ENCODE peak calls at places on chromosomes 2 and 18, in five cellular contexts. N is CD8-positive, alpha-beta T cell; L is transverse colon; W is HCT116; X is astrocyte. G is an unnamed sample. For H3K36me3, the result is how much of the 10 kb centered on the place peaks cover.

GRCh38 chr18:51234117-51235010 is 36.9 kb upstream of the MEX3C start:
- DNase-seq in N (no peak), L (no peak), W (no peak), X (no peak), G (no peak)

GRCh38 chr2:58574873-58575272 is 333.7 kb upstream of the FANCL start:
- DNase-seq in N (no peak), L (no peak), W (no peak), X (peak), G (no peak)

GRCh38 chr2:119106301-119106897 is 52.2 kb downstream of the C1QL2 start:
- DNase-seq in N (no peak), L (peak), W (no peak), X (peak), G (peak)

GRCh38 chr2:132814651-132815050 is 144.6 kb upstream of the LYPD1 start:
- DNase-seq in N (no peak), L (no peak), W (no peak), X (no peak), G (no peak)

GRCh38 chr18:23131693-23132319 is 3.5 kb upstream of the CABLES1 start:
- DNase-seq in N (peak), L (peak), W (peak), X (peak), G (peak)

GRCh38 chr2:46803551-46803885 is 112.1 kb downstream of the MCFD2 start:
- DNase-seq in N (no peak), L (no peak), W (no peak), X (no peak), G (no peak)

GRCh38 chr2:239910851-239911629 is 114.1 kb downstream of the NDUFA10 start:
- DNase-seq in N (no peak), L (no peak), W (no peak), X (no peak), G (no peak)

GRCh38 chr2:55111570-55112228 is 61.4 kb upstream of the RTN4 start:
- DNase-seq in N (no peak), L (peak), W (peak), X (peak), G (peak)

GRCh38 chr2:114742245-114742644 is 299.8 kb downstream of the DPP10 start:
- DNase-seq in N (no peak), L (no peak), W (no peak), X (no peak), G (no peak)

GRCh38 chr18:3060667-3061580 is 48.0 kb upstream of the LPIN2 start:
- DNase-seq in N (peak), L (no peak), W (no peak), X (no peak), G (no peak)

GRCh38 chr2:230877737-230878598 is 13.2 kb downstream of the ITM2C start:
- DNase-seq in N (peak), L (peak), W (no peak), X (no peak), G (no peak)

GRCh38 chr2:143521404-143521803 is 392.2 kb downstream of the ARHGAP15 start:
- DNase-seq in N (no peak), L (no peak), W (no peak), X (no peak), G (no peak)

GRCh38 chr18:22113144-22113813 is 56.1 kb upstream of the GATA6 start:
- DNase-seq in N (no peak), L (peak), W (no peak), X (no peak), G (peak)
- TF ChIP-seq CTCF in N (no peak), L (no peak), W (no peak), X (no peak), G (no peak)

GRCh38 chr2:39492095-39492590 is 55.1 kb upstream of the MAP4K3 start:
- DNase-seq in N (no peak), L (no peak), W (no peak), X (peak), G (peak)

GRCh38 chr2:39491653-39492052 is 54.6 kb upstream of the MAP4K3 start:
- DNase-seq in N (no peak), L (no peak), W (no peak), X (no peak), G (no peak)

GRCh38 chr2:39490586-39490985 is 53.5 kb upstream of the MAP4K3 start:
- DNase-seq in N (no peak), L (no peak), W (no peak), X (no peak), G (no peak)

GRCh38 chr2:39494784-39495251 is 57.7 kb upstream of the MAP4K3 start:
- DNase-seq in N (no peak), L (no peak), W (no peak), X (peak), G (no peak)

DNA sequence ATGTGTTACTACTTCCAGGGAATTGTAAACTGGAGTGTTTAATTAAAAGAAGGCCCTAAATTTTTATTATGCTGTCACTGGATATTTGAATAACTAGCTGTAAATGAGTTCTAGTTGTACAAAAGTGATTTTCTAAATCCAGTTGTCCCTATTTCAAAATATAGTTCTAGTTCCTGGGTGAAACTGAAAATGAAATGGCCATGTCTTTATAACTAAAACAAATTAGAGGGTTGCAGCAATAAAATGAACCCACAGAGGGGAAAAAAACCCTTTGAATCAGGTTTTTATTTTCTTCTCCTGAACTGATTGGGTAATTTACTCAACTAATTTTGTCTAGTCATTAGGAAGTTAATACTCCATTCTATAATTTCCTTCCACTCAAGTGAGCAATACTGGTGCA is 55.6 kb upstream of the MAP4K3 start:
- DNase-seq in N (no peak), L (no peak), W (no peak), X (no peak), G (no peak)
- H3K4me3 ChIP-seq in N (no peak), L (no peak), W (no peak), X (no peak), G (no peak)

GRCh38 chr2:11212645-11213044 is 57.4 kb downstream of the SLC66A3 start:
- DNase-seq in N (no peak), L (no peak), W (no peak), X (peak), G (no peak)

GRCh38 chr2:11214770-11215169 is 59.5 kb downstream of the SLC66A3 start:
- DNase-seq in N (no peak), L (no peak), W (no peak), X (no peak), G (no peak)

GRCh38 chr2:11215407-11215806 is 60.1 kb downstream of the SLC66A3 start:
- DNase-seq in N (no peak), L (no peak), W (no peak), X (no peak), G (no peak)

GRCh38 chr2:11213975-11214374 is 58.7 kb downstream of the SLC66A3 start:
- DNase-seq in N (no peak), L (no peak), W (no peak), X (no peak), G (no peak)

DNA sequence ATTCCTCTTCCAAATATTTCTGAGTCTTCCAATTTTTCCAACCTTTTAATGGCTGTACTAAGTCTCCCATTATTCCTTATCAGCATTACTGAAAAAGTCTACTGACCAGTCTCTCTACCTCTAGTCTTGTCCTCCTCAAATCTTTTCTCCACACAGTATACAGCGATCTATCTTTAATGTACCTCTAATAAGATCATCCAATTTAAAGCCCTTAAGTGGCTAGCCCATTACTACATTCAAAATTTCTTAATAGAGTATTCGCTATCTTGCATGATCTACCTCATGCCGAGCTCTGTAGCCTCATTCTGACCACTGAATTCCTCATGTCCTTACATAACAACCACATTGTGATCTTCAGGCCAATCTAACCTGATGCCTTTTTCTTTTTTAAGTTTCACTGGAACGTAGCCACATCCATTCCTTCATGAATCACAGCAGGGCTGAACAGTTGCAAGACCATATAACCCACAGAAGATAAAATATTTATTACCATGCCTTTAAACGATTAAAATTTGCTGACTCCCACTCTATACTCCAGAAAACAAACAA is 57.9 kb downstream of the SLC66A3 start:
- DNase-seq in N (no peak), L (no peak), W (no peak), X (peak), G (no peak)
- H3K36me3 ChIP-seq in N (under half), L (half or more), W (under half), X (under half), G (under half)

DNA sequence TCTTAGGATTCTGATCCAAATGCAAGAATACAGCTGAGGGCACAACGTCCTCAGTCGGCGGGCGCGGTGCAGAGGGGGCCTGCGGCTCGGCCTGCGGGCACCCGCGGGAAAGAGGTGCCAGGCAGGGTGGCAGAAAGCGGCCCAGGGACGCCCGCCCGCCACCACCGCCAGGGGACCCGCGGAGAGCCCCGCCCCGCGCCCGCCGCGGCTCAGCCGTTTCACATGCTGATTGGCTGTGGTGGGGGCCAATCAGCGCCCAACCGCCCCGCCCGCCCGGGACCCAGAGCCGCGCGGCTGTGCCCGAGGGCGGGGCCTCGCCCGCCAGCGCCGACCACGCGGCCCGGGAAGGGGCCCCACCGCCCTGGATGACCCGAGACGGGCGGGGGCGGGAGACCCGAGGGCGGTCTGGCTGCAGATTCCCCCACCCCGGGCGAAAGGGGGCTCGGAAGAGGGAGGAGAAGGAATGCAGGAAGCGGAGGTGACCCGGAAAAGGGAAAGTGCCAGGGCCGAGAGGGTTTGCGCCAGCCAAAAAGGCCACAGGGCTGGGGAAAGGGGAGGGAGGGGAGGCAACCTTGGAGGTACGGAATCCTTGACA is 8.0 kb downstream of the IRS1 start:
- DNase-seq in N (peak), L (peak), W (no peak), X (peak), G (peak)
- TF ChIP-seq CTCF in N (peak), L (peak), W (no peak), X (no peak), G (peak)

DNA sequence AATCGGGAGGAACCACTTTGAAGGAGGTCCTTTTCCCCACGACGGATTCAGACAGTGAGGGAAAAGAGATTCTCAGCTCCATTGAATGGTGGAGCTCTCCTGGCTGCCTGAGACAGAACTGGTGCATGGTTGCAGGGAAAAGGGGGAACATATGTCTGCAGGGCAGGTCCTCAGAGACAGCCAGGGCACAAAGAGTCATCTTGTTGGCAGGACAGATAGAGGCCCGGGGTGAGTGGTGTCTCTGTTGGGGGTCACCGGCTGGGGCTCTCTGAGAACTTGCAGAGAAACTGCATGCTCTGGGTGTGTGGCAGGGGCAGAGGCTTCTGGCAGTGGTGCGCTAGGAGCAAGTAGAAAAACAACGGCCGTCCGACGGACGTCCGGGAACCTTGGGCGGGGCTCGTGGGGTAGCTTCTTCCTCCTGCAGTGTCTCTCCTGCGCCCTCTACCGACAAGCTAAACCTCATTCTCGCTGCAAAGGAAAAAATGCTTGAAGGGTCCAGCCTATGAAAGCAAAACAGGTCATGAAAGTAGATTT is 94.3 kb downstream of the CDCA7 start:
- DNase-seq in N (peak), L (peak), W (peak), X (peak), G (peak)
- H3K4me3 ChIP-seq in N (no peak), L (peak), W (peak), X (peak), G (no peak)

GRCh38 chr2:177221534-177221933 is 8.9 kb downstream of the HNRNPA3 start:
- DNase-seq in N (no peak), L (no peak), W (no peak), X (no peak), G (no peak)
- H3K36me3 ChIP-seq in N (half or more), L (under half), W (half or more), X (half or more), G (under half)

DNA sequence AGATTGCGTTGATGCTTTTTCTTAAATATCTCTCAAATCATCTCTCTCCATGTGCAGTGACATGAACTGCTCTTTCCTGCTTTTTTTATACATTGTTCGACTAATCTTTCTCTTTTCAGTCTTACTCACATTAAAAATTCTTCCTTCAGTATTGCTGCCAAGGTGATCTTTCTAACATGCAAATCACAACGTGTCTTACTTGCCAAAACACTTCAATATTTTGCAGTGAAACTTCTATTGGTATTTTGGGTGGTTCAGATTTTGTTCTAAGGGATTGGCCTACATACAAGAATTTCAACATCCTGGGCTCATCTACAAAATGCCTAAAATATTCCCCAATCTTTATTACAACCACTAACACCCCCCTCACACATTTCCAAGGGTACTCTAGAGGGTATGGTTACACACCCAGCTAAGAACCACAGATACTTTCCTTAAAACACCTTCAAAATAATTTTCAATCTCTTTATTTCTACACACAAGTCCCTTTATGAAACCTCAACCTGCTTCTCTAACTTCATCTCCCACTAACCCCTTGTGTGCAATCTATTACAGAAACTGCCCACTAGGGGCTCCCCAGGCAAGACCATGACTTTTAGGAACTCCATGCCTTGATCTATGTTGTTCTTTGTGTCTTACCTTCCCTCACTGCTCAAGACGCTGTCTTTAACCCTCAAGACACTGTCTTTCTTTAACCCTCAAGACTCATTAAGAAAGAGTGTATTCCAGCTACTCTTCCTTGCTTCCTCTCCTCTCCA is 50.9 kb downstream of the COL3A1 start:
- DNase-seq in N (no peak), L (no peak), W (peak), X (no peak), G (no peak)
- TF ChIP-seq CTCF in N (no peak), L (no peak), W (peak), X (peak), G (no peak)

DNA sequence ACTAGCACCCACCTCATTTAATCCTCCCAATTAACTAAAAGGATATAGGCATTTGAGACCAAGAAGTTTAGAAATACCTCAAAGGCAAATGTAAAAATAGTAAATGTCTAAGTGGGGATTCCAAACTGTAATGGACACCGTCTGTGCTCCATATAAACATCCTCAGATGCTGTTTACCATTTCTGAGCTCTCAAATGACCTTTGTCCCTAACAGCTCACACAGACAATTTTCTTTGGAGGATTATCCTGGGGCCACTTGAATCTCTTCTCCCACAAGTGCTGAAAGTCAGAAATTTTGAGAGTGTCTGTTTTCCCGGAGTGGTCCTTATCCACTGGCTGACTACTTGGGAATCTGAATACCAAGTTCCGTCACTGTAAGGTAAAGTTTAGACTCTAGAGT is 1418.9 kb downstream of the LRP1B start:
- DNase-seq in N (no peak), L (no peak), W (no peak), X (no peak), G (no peak)
- H3K4me3 ChIP-seq in N (no peak), L (no peak), W (no peak), X (no peak), G (no peak)

GRCh38 chr18:76874643-76875389 is 52.5 kb downstream of the ZNF236 start:
- DNase-seq in N (peak), L (no peak), W (peak), X (no peak), G (peak)
- H3K36me3 ChIP-seq in N (under half), L (under half), W (under half), X (under half), G (under half)

GRCh38 chr18:30192216-30192615 is 850.3 kb downstream of the DSC3 start:
- DNase-seq in N (no peak), L (no peak), W (no peak), X (no peak), G (no peak)
- TF ChIP-seq CTCF in N (no peak), L (no peak), W (peak), X (no peak), G (no peak)

G was measured in body of pancreas.